ENCODE peak calls at places on chromosomes 7 and 10, in five cellular contexts. One of them, this sample, is unnamed.

GRCh38 chr10:55852850-55853249 is 508.2 kb downstream of the ZWINT start:
- DNase-seq in hepatocyte: no peak
- DNase-seq in OCI-LY7: no peak
- DNase-seq in HCT116: no peak
- DNase-seq in SK-N-SH: no peak
- DNase-seq in this sample: no peak

GRCh38 chr10:24822557-24822956 is 98.9 kb upstream of the ARHGAP21 start:
- DNase-seq in hepatocyte: no peak
- DNase-seq in OCI-LY7: no peak
- DNase-seq in HCT116: no peak
- DNase-seq in SK-N-SH: no peak
- DNase-seq in this sample: peak; percentile 19

GRCh38 chr10:47449979-47450378 is 33.9 kb downstream of the ANXA8 start:
- DNase-seq in hepatocyte: no peak
- DNase-seq in OCI-LY7: no peak
- DNase-seq in HCT116: no peak
- DNase-seq in SK-N-SH: no peak
- DNase-seq in this sample: no peak

GRCh38 chr10:4677296-4678021 is 148.5 kb upstream of the AKR1E2 start:
- DNase-seq in hepatocyte: peak; percentile 48
- DNase-seq in OCI-LY7: no peak
- DNase-seq in HCT116: no peak
- DNase-seq in SK-N-SH: no peak
- DNase-seq in this sample: peak; percentile 83

GRCh38 chr10:60753152-60753551 is 25.1 kb upstream of the CDK1 start:
- DNase-seq in hepatocyte: no peak
- DNase-seq in OCI-LY7: no peak
- DNase-seq in HCT116: no peak
- DNase-seq in SK-N-SH: no peak
- DNase-seq in this sample: no peak

GRCh38 chr10:31753681-31754080 is 174.9 kb downstream of the ARHGAP12 start:
- DNase-seq in hepatocyte: no peak
- DNase-seq in OCI-LY7: no peak
- DNase-seq in HCT116: no peak
- DNase-seq in SK-N-SH: no peak
- DNase-seq in this sample: no peak

GRCh38 chr7:37901890-37902524 is 14.6 kb downstream of the SFRP4 start:
- DNase-seq in hepatocyte: no peak
- DNase-seq in OCI-LY7: no peak
- DNase-seq in HCT116: no peak
- DNase-seq in SK-N-SH: no peak
- DNase-seq in this sample: peak; percentile 55

GRCh38 chr7:151251926-151252835 is 3.7 kb upstream of the SMARCD3 start:
- DNase-seq in hepatocyte: peak; percentile 88
- DNase-seq in OCI-LY7: no peak
- DNase-seq in HCT116: no peak
- DNase-seq in SK-N-SH: peak; percentile 100
- DNase-seq in this sample: peak; percentile 84

GRCh38 chr10:121134711-121135110 is 283.5 kb downstream of the WDR11 start:
- DNase-seq in hepatocyte: no peak
- DNase-seq in OCI-LY7: no peak
- DNase-seq in HCT116: no peak
- DNase-seq in SK-N-SH: no peak
- DNase-seq in this sample: no peak

GRCh38 chr10:509361-510102 is 179.9 kb downstream of the DIP2C start:
- DNase-seq in hepatocyte: no peak
- DNase-seq in OCI-LY7: no peak
- DNase-seq in HCT116: no peak
- DNase-seq in SK-N-SH: no peak
- DNase-seq in this sample: no peak

GRCh38 chr10:133394801-133395221 is 854 bp downstream of the MTG1 start:
- DNase-seq in hepatocyte: no peak
- DNase-seq in OCI-LY7: no peak
- DNase-seq in HCT116: no peak
- DNase-seq in SK-N-SH: peak; percentile 54
- DNase-seq in this sample: peak; percentile 37

GRCh38 chr7:489876-490275 is 29.8 kb downstream of the PDGFA start:
- DNase-seq in hepatocyte: no peak
- DNase-seq in OCI-LY7: no peak
- DNase-seq in HCT116: no peak
- DNase-seq in SK-N-SH: no peak
- DNase-seq in this sample: no peak

GRCh38 chr7:491958-492713 is 27.5 kb downstream of the PDGFA start:
- DNase-seq in hepatocyte: no peak
- DNase-seq in OCI-LY7: no peak
- DNase-seq in HCT116: no peak
- DNase-seq in SK-N-SH: no peak
- DNase-seq in this sample: no peak

GRCh38 chr7:490461-491291 is 29.0 kb downstream of the PDGFA start:
- DNase-seq in hepatocyte: no peak
- DNase-seq in OCI-LY7: no peak
- DNase-seq in HCT116: no peak
- DNase-seq in SK-N-SH: no peak
- DNase-seq in this sample: no peak

GRCh38 chr7:492714-493065 is 27.0 kb downstream of the PDGFA start:
- DNase-seq in hepatocyte: no peak
- DNase-seq in OCI-LY7: no peak
- DNase-seq in HCT116: no peak
- DNase-seq in SK-N-SH: no peak
- DNase-seq in this sample: no peak

GRCh38 chr7:491292-491957 is 28.2 kb downstream of the PDGFA start:
- DNase-seq in hepatocyte: no peak
- DNase-seq in OCI-LY7: no peak
- DNase-seq in HCT116: no peak
- DNase-seq in SK-N-SH: no peak
- DNase-seq in this sample: no peak
- TF ChIP-seq EZH2phosphoT487 in hepatocyte: no peak
- TF ChIP-seq EZH2phosphoT487 in OCI-LY7: no peak
- TF ChIP-seq EZH2phosphoT487 in HCT116: no peak
- TF ChIP-seq EZH2phosphoT487 in SK-N-SH: no peak
- TF ChIP-seq EZH2phosphoT487 in this sample: no peak

DNA sequence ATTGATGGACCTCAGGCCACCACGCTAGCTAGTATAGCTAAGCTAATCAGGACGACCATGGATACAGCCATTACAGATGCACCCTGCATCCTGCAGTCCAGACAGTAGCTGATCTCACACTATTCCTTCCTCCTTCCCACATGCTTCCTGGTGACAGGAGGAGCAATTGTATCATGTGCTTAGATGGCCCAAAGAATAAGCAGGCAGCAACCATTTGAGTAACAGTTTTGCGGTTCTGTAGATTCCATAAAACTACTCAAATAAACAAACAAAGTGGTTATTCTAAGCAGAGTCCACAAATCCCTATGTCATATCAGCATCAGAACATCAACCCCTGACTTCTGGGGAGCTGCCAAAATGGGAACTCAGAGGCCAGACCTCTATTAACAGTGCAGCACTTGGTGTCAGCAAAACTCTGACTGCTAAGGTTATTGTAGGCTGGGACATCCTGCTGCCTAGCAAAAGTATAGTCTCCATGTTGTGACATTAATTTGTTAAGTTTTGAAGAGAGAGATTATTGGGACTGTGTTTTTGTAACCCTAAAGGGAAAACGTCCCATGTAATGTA is 226.0 kb downstream of the SORCS1 start:
- DNase-seq in hepatocyte: no peak
- DNase-seq in OCI-LY7: no peak
- DNase-seq in HCT116: no peak
- DNase-seq in SK-N-SH: no peak
- DNase-seq in this sample: no peak
- TF ChIP-seq EZH2phosphoT487 in hepatocyte: no peak
- TF ChIP-seq EZH2phosphoT487 in OCI-LY7: no peak
- TF ChIP-seq EZH2phosphoT487 in HCT116: no peak
- TF ChIP-seq EZH2phosphoT487 in SK-N-SH: no peak
- TF ChIP-seq EZH2phosphoT487 in this sample: no peak

GRCh38 chr7:29877196-29877595 is 70.9 kb downstream of the WIPF3 start:
- DNase-seq in hepatocyte: no peak
- DNase-seq in OCI-LY7: no peak
- DNase-seq in HCT116: no peak
- DNase-seq in SK-N-SH: no peak
- DNase-seq in this sample: peak; percentile 19
- TF ChIP-seq EZH2phosphoT487 in hepatocyte: no peak
- TF ChIP-seq EZH2phosphoT487 in OCI-LY7: no peak
- TF ChIP-seq EZH2phosphoT487 in HCT116: no peak
- TF ChIP-seq EZH2phosphoT487 in SK-N-SH: no peak
- TF ChIP-seq EZH2phosphoT487 in this sample: no peak

DNA sequence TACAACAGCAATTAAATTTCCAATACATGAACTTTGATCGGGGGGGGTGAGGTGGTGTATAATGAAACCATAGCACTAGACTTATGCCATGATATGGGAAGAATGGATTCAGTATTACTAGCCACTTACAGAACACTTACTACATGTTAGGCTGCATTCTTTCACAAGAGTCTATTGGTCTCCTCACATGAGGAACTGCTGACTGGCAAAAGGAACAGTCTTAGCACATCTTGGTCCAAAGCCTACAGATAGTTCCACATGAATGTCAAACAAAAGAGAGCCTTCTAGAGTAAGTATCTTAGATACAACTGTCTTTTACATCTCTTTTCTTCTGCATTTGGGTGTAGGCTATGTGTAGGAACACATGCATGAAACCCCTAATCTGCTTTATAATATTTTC is 116.0 kb upstream of the DNAJB12 start:
- DNase-seq in hepatocyte: no peak
- DNase-seq in OCI-LY7: no peak
- DNase-seq in HCT116: no peak
- DNase-seq in SK-N-SH: no peak
- DNase-seq in this sample: no peak
- TF ChIP-seq EZH2phosphoT487 in hepatocyte: no peak
- TF ChIP-seq EZH2phosphoT487 in OCI-LY7: no peak
- TF ChIP-seq EZH2phosphoT487 in HCT116: no peak
- TF ChIP-seq EZH2phosphoT487 in SK-N-SH: no peak
- TF ChIP-seq EZH2phosphoT487 in this sample: no peak

GRCh38 chr10:116421815-116422214 is 5.8 kb upstream of the PNLIPRP3 start:
- DNase-seq in hepatocyte: no peak
- DNase-seq in OCI-LY7: no peak
- DNase-seq in HCT116: no peak
- DNase-seq in SK-N-SH: no peak
- DNase-seq in this sample: no peak
- TF ChIP-seq EZH2phosphoT487 in hepatocyte: no peak
- TF ChIP-seq EZH2phosphoT487 in OCI-LY7: no peak
- TF ChIP-seq EZH2phosphoT487 in HCT116: no peak
- TF ChIP-seq EZH2phosphoT487 in SK-N-SH: no peak
- TF ChIP-seq EZH2phosphoT487 in this sample: no peak

DNA sequence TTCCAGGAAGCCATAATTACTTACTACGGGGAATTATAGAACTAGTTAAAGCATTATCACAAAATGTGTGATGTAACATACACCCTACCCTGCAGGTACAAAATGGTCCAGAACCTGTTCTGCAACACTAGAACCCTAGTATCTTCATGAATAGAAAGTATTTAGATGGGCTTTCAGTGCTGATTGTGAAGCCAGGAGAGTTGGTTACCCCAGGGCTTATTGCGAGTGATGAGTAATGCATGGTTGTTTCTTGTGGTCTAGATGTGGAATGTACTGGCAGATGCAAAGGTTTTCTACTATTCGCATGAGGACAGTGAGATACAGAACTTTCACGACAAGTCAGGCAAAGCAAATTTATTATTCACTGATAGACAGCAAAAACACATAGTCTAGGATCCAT is 33.6 kb upstream of the AGR3 start:
- DNase-seq in hepatocyte: no peak
- DNase-seq in OCI-LY7: no peak
- DNase-seq in HCT116: peak; percentile 3
- DNase-seq in SK-N-SH: no peak
- DNase-seq in this sample: peak; percentile 82
- TF ChIP-seq EZH2phosphoT487 in hepatocyte: no peak
- TF ChIP-seq EZH2phosphoT487 in OCI-LY7: no peak
- TF ChIP-seq EZH2phosphoT487 in HCT116: no peak
- TF ChIP-seq EZH2phosphoT487 in SK-N-SH: no peak
- TF ChIP-seq EZH2phosphoT487 in this sample: no peak

DNA sequence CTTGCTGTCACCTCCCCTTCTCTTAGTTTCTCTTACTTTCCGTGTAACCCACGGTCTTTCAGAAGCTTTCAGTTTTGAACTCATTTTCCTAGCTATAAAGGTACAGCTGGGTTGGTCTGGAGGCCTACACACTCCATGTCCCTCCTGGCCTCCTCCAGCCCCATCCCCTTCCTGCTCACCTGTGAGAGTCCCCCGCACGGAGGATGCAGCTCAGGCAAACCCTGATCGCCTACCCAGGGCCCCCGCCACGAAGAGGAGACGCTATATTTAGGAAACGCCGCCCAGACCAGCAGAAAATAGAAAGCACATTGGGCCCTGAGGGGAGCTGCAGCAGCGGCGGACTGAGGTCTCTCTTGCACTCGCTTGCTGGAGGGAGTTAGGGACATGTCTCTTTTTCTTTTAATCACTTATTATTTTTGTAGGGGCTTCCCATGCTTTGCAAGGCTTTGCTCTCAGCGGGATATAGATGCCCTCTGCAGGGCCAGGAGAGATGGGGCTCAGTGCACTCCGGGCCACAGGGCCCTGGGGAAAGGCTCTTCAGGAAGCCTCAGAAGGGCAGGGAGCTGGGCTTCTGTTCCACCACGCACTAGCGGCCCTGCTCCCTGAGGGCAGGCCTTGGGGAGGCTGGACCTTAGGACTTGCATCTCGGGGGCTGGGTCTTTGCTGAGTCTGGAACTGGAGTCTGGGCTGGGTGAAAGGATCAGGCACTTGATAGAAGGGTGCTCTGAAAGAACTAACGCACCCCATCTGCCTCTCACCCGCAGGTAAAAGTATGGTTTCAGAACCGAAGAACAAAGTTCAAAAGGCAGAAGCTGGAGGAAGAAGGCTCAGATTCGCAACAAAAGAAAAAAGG is 5.0 kb downstream of the EMX2 start:
- DNase-seq in hepatocyte: no peak
- DNase-seq in OCI-LY7: no peak
- DNase-seq in HCT116: no peak
- DNase-seq in SK-N-SH: no peak
- DNase-seq in this sample: peak; percentile 71
- TF ChIP-seq EZH2phosphoT487 in hepatocyte: no peak
- TF ChIP-seq EZH2phosphoT487 in OCI-LY7: no peak
- TF ChIP-seq EZH2phosphoT487 in HCT116: no peak
- TF ChIP-seq EZH2phosphoT487 in SK-N-SH: no peak
- TF ChIP-seq EZH2phosphoT487 in this sample: no peak

GRCh38 chr7:78055579-78055978 is 257.0 kb downstream of the PHTF2 start:
- DNase-seq in hepatocyte: no peak
- DNase-seq in OCI-LY7: no peak
- DNase-seq in HCT116: no peak
- DNase-seq in SK-N-SH: no peak
- DNase-seq in this sample: no peak

GRCh38 chr7:78052112-78052511 is 253.5 kb downstream of the PHTF2 start:
- DNase-seq in hepatocyte: no peak
- DNase-seq in OCI-LY7: no peak
- DNase-seq in HCT116: no peak
- DNase-seq in SK-N-SH: no peak
- DNase-seq in this sample: no peak

GRCh38 chr7:78057571-78057970 is 259.0 kb downstream of the PHTF2 start:
- DNase-seq in hepatocyte: no peak
- DNase-seq in OCI-LY7: no peak
- DNase-seq in HCT116: no peak
- DNase-seq in SK-N-SH: no peak
- DNase-seq in this sample: peak; percentile 16

DNA sequence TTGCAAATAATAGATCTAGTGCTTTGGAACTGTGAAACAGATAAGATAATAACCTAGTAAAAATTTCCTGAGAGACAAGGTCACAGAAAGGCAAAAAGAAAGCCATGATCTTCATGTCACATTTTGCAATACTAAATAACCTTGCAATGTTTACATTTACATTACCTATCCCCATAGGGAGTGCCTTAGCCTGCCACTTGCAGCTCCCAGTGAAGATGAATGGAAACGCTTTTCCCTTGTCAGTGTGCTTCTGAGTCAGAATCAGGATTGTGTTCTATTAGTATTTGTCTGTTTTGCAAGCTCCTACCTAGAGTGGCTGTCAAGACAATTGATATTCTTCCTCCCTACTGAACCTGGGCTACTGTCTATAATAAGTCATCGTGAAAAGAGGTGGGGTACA is 256.6 kb downstream of the PHTF2 start:
- DNase-seq in hepatocyte: peak; percentile 14
- DNase-seq in OCI-LY7: no peak
- DNase-seq in HCT116: no peak
- DNase-seq in SK-N-SH: no peak
- DNase-seq in this sample: no peak
- TF ChIP-seq EZH2phosphoT487 in hepatocyte: no peak
- TF ChIP-seq EZH2phosphoT487 in OCI-LY7: no peak
- TF ChIP-seq EZH2phosphoT487 in HCT116: no peak
- TF ChIP-seq EZH2phosphoT487 in SK-N-SH: no peak
- TF ChIP-seq EZH2phosphoT487 in this sample: no peak